ENCODE peak calls at places on chromosomes 3 and 15, in seven cellular contexts. One of them, this sample, is unnamed.
A peak's percentile ranks its signal among the peaks of the same experiment; 100 is the strongest.

GRCh38 chr15:101206173-101206572 is 45.7 kb downstream of the CHSY1 start:
- DNase-seq in A549: no peak
- DNase-seq in ovary: no peak
- DNase-seq in CD4-positive, CD25-positive, alpha-beta regulatory T cell: peak; percentile 30
- DNase-seq in epithelial cell of esophagus: peak; percentile 33
- DNase-seq in fibroblast of lung: peak; percentile 91
- DNase-seq in lower lobe of right lung: no peak
- DNase-seq in this sample: no peak

GRCh38 chr15:70875001-70875782 is 17.0 kb downstream of the THAP10 start:
- DNase-seq in A549: peak; percentile 42
- DNase-seq in ovary: no peak
- DNase-seq in CD4-positive, CD25-positive, alpha-beta regulatory T cell: no peak
- DNase-seq in epithelial cell of esophagus: peak; percentile 29
- DNase-seq in fibroblast of lung: peak; percentile 76
- DNase-seq in lower lobe of right lung: no peak
- DNase-seq in this sample: no peak

GRCh38 chr3:25226747-25227146 is 201.3 kb upstream of the RARB start:
- DNase-seq in A549: no peak
- DNase-seq in ovary: no peak
- DNase-seq in CD4-positive, CD25-positive, alpha-beta regulatory T cell: no peak
- DNase-seq in epithelial cell of esophagus: no peak
- DNase-seq in fibroblast of lung: no peak
- DNase-seq in lower lobe of right lung: no peak
- DNase-seq in this sample: no peak

GRCh38 chr15:41501961-41502786 is 8.5 kb downstream of the ITPKA start:
- DNase-seq in A549: no peak
- DNase-seq in ovary: no peak
- DNase-seq in CD4-positive, CD25-positive, alpha-beta regulatory T cell: peak; percentile 38
- DNase-seq in epithelial cell of esophagus: no peak
- DNase-seq in fibroblast of lung: no peak
- DNase-seq in lower lobe of right lung: peak; percentile 62
- DNase-seq in this sample: no peak

GRCh38 chr3:105865867-105866350 is 2.9 kb downstream of the CBLB start:
- DNase-seq in A549: no peak
- DNase-seq in ovary: no peak
- DNase-seq in CD4-positive, CD25-positive, alpha-beta regulatory T cell: no peak
- DNase-seq in epithelial cell of esophagus: no peak
- DNase-seq in fibroblast of lung: no peak
- DNase-seq in lower lobe of right lung: no peak
- DNase-seq in this sample: no peak

GRCh38 chr15:100355342-100355741 is 13.6 kb upstream of the ADAMTS17 start:
- DNase-seq in A549: no peak
- DNase-seq in ovary: no peak
- DNase-seq in CD4-positive, CD25-positive, alpha-beta regulatory T cell: no peak
- DNase-seq in epithelial cell of esophagus: no peak
- DNase-seq in fibroblast of lung: no peak
- DNase-seq in lower lobe of right lung: no peak
- DNase-seq in this sample: no peak

GRCh38 chr15:53453253-53454105 is 306.0 kb downstream of the WDR72 start:
- DNase-seq in A549: peak; percentile 29
- DNase-seq in ovary: no peak
- DNase-seq in CD4-positive, CD25-positive, alpha-beta regulatory T cell: no peak
- DNase-seq in epithelial cell of esophagus: no peak
- DNase-seq in fibroblast of lung: no peak
- DNase-seq in lower lobe of right lung: no peak
- DNase-seq in this sample: peak; percentile 88

GRCh38 chr3:38585791-38586420 is 63.6 kb downstream of the SCN5A start:
- DNase-seq in A549: no peak
- DNase-seq in ovary: no peak
- DNase-seq in CD4-positive, CD25-positive, alpha-beta regulatory T cell: no peak
- DNase-seq in epithelial cell of esophagus: no peak
- DNase-seq in fibroblast of lung: no peak
- DNase-seq in lower lobe of right lung: peak; percentile 25
- DNase-seq in this sample: no peak

GRCh38 chr3:49872801-49873281 is 3.1 kb upstream of the CAMKV start:
- DNase-seq in A549: no peak
- DNase-seq in ovary: no peak
- DNase-seq in CD4-positive, CD25-positive, alpha-beta regulatory T cell: peak; percentile 1
- DNase-seq in epithelial cell of esophagus: no peak
- DNase-seq in fibroblast of lung: no peak
- DNase-seq in lower lobe of right lung: no peak
- DNase-seq in this sample: no peak

GRCh38 chr3:192339214-192339613 is 388.1 kb downstream of the FGF12 start:
- DNase-seq in A549: no peak
- DNase-seq in ovary: no peak
- DNase-seq in CD4-positive, CD25-positive, alpha-beta regulatory T cell: no peak
- DNase-seq in epithelial cell of esophagus: no peak
- DNase-seq in fibroblast of lung: no peak
- DNase-seq in lower lobe of right lung: no peak
- DNase-seq in this sample: no peak

GRCh38 chr3:43907508-43907858 is 216.7 kb downstream of the ABHD5 start:
- DNase-seq in A549: no peak
- DNase-seq in ovary: no peak
- DNase-seq in CD4-positive, CD25-positive, alpha-beta regulatory T cell: no peak
- DNase-seq in epithelial cell of esophagus: no peak
- DNase-seq in fibroblast of lung: no peak
- DNase-seq in lower lobe of right lung: no peak
- DNase-seq in this sample: no peak

GRCh38 chr3:125406070-125406469 is 30.9 kb upstream of the ZNF148 start:
- DNase-seq in A549: no peak
- DNase-seq in ovary: no peak
- DNase-seq in CD4-positive, CD25-positive, alpha-beta regulatory T cell: no peak
- DNase-seq in epithelial cell of esophagus: no peak
- DNase-seq in fibroblast of lung: no peak
- DNase-seq in lower lobe of right lung: no peak
- DNase-seq in this sample: no peak

GRCh38 chr3:106302451-106303221 is 433.8 kb upstream of the CBLB start:
- DNase-seq in A549: no peak
- DNase-seq in ovary: no peak
- DNase-seq in CD4-positive, CD25-positive, alpha-beta regulatory T cell: peak; percentile 30
- DNase-seq in epithelial cell of esophagus: no peak
- DNase-seq in fibroblast of lung: no peak
- DNase-seq in lower lobe of right lung: no peak
- DNase-seq in this sample: no peak

GRCh38 chr15:70826634-70827033 is 27.3 kb downstream of the LARP6 start:
- DNase-seq in A549: peak; percentile 78
- DNase-seq in ovary: no peak
- DNase-seq in CD4-positive, CD25-positive, alpha-beta regulatory T cell: no peak
- DNase-seq in epithelial cell of esophagus: peak; percentile 93
- DNase-seq in fibroblast of lung: peak; percentile 87
- DNase-seq in lower lobe of right lung: no peak
- DNase-seq in this sample: no peak

GRCh38 chr15:41804920-41805666 is 22.8 kb upstream of the JMJD7 start:
- DNase-seq in A549: no peak
- DNase-seq in ovary: no peak
- DNase-seq in CD4-positive, CD25-positive, alpha-beta regulatory T cell: no peak
- DNase-seq in epithelial cell of esophagus: peak; percentile 61
- DNase-seq in fibroblast of lung: no peak
- DNase-seq in lower lobe of right lung: no peak
- DNase-seq in this sample: no peak

GRCh38 chr3:40970067-40970466 is 229.2 kb upstream of the CTNNB1 start:
- DNase-seq in A549: no peak
- DNase-seq in ovary: no peak
- DNase-seq in CD4-positive, CD25-positive, alpha-beta regulatory T cell: no peak
- DNase-seq in epithelial cell of esophagus: no peak
- DNase-seq in fibroblast of lung: no peak
- DNase-seq in lower lobe of right lung: no peak
- DNase-seq in this sample: no peak

GRCh38 chr3:40969341-40969740 is 230.0 kb upstream of the CTNNB1 start:
- DNase-seq in A549: no peak
- DNase-seq in ovary: no peak
- DNase-seq in CD4-positive, CD25-positive, alpha-beta regulatory T cell: no peak
- DNase-seq in epithelial cell of esophagus: no peak
- DNase-seq in fibroblast of lung: no peak
- DNase-seq in lower lobe of right lung: no peak
- DNase-seq in this sample: no peak

GRCh38 chr3:40973141-40973540 is 226.2 kb upstream of the CTNNB1 start:
- DNase-seq in A549: no peak
- DNase-seq in ovary: no peak
- DNase-seq in CD4-positive, CD25-positive, alpha-beta regulatory T cell: no peak
- DNase-seq in epithelial cell of esophagus: no peak
- DNase-seq in fibroblast of lung: no peak
- DNase-seq in lower lobe of right lung: no peak
- DNase-seq in this sample: no peak

GRCh38 chr3:40972350-40972749 is 227.0 kb upstream of the CTNNB1 start:
- DNase-seq in A549: no peak
- DNase-seq in ovary: no peak
- DNase-seq in CD4-positive, CD25-positive, alpha-beta regulatory T cell: no peak
- DNase-seq in epithelial cell of esophagus: peak; percentile 40
- DNase-seq in fibroblast of lung: no peak
- DNase-seq in lower lobe of right lung: no peak
- DNase-seq in this sample: no peak

GRCh38 chr3:40971191-40972168 is 227.8 kb upstream of the CTNNB1 start:
- DNase-seq in A549: peak; percentile 94
- DNase-seq in ovary: peak; percentile 81
- DNase-seq in CD4-positive, CD25-positive, alpha-beta regulatory T cell: no peak
- DNase-seq in epithelial cell of esophagus: peak; percentile 87
- DNase-seq in fibroblast of lung: peak; percentile 91
- DNase-seq in lower lobe of right lung: peak; percentile 78
- DNase-seq in this sample: peak; percentile 91
- H3K4me3 ChIP-seq in A549: no peak overlapping the region
- H3K4me3 ChIP-seq in ovary: no peak overlapping the region
- H3K4me3 ChIP-seq in CD4-positive, CD25-positive, alpha-beta regulatory T cell: no peak overlapping the region
- H3K4me3 ChIP-seq in epithelial cell of esophagus: no peak overlapping the region
- H3K4me3 ChIP-seq in fibroblast of lung: no peak overlapping the region
- H3K4me3 ChIP-seq in lower lobe of right lung: no peak overlapping the region
- H3K4me3 ChIP-seq in this sample: no peak overlapping the region

GRCh38 chr3:129033619-129034321 is 26.8 kb upstream of the GP9 start:
- DNase-seq in A549: no peak
- DNase-seq in ovary: no peak
- DNase-seq in CD4-positive, CD25-positive, alpha-beta regulatory T cell: no peak
- DNase-seq in epithelial cell of esophagus: no peak
- DNase-seq in fibroblast of lung: no peak
- DNase-seq in lower lobe of right lung: no peak
- DNase-seq in this sample: no peak
- H3K4me3 ChIP-seq in A549: no peak overlapping the region
- H3K4me3 ChIP-seq in ovary: no peak overlapping the region
- H3K4me3 ChIP-seq in CD4-positive, CD25-positive, alpha-beta regulatory T cell: no peak overlapping the region
- H3K4me3 ChIP-seq in epithelial cell of esophagus: no peak overlapping the region
- H3K4me3 ChIP-seq in fibroblast of lung: no peak overlapping the region
- H3K4me3 ChIP-seq in lower lobe of right lung: no peak overlapping the region
- H3K4me3 ChIP-seq in this sample: no peak overlapping the region

GRCh38 chr3:197465197-197465995 is 90.4 kb downstream of the BDH1 start:
- DNase-seq in A549: no peak
- DNase-seq in ovary: no peak
- DNase-seq in CD4-positive, CD25-positive, alpha-beta regulatory T cell: no peak
- DNase-seq in epithelial cell of esophagus: no peak
- DNase-seq in fibroblast of lung: no peak
- DNase-seq in lower lobe of right lung: no peak
- DNase-seq in this sample: no peak

GRCh38 chr3:197468167-197468566 is 87.6 kb downstream of the BDH1 start:
- DNase-seq in A549: no peak
- DNase-seq in ovary: no peak
- DNase-seq in CD4-positive, CD25-positive, alpha-beta regulatory T cell: no peak
- DNase-seq in epithelial cell of esophagus: no peak
- DNase-seq in fibroblast of lung: no peak
- DNase-seq in lower lobe of right lung: no peak
- DNase-seq in this sample: no peak

GRCh38 chr3:197464794-197465193 is 91.0 kb downstream of the BDH1 start:
- DNase-seq in A549: no peak
- DNase-seq in ovary: no peak
- DNase-seq in CD4-positive, CD25-positive, alpha-beta regulatory T cell: no peak
- DNase-seq in epithelial cell of esophagus: no peak
- DNase-seq in fibroblast of lung: no peak
- DNase-seq in lower lobe of right lung: no peak
- DNase-seq in this sample: no peak

GRCh38 chr3:197465996-197466549 is 89.7 kb downstream of the BDH1 start:
- DNase-seq in A549: peak; percentile 36
- DNase-seq in ovary: no peak
- DNase-seq in CD4-positive, CD25-positive, alpha-beta regulatory T cell: no peak
- DNase-seq in epithelial cell of esophagus: peak; percentile 68
- DNase-seq in fibroblast of lung: peak; percentile 19
- DNase-seq in lower lobe of right lung: no peak
- DNase-seq in this sample: no peak

DNA sequence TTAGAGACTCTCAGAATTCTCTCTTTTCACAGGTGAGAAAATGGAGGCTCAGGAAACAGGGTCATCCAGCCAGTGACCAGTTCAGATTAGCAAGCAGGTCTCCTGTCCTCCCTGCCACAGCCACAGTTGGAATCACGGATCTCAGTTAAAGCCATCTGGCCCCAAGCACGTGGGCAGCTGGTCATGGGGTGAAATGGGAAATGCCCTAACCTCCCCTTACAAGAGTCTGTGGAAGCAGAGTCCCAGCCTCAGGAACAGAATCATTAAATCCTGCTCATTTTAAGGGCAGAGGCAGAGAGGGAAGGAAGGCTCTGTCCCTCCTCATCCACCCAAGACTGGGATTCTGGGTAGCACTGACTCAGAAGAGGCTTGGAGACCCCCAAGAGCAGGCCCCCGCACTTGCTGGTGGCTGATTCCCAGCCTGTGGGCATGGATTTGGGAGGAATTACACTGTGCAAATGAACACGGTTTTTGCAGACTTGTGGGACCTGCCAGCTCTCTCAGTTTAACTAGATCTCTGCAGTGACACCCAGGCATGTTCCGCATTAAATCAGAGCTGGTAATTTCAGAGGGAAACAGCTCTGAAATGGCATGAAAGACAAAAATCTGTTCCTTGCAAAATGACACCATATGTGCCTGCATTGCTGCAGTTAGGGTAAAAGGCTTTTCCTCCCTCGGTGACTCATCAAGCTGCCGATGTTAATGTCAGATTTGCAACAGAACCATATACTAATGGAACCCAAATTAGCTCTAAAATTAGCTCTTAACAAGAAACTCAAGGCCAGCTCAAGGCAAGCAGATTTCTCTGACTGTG is 89.0 kb downstream of the BDH1 start:
- DNase-seq in A549: peak; percentile 44
- DNase-seq in ovary: no peak
- DNase-seq in CD4-positive, CD25-positive, alpha-beta regulatory T cell: no peak
- DNase-seq in epithelial cell of esophagus: peak; percentile 59
- DNase-seq in fibroblast of lung: peak; percentile 71
- DNase-seq in lower lobe of right lung: no peak
- DNase-seq in this sample: peak; percentile 18
- H3K4me3 ChIP-seq in A549: no peak overlapping the region
- H3K4me3 ChIP-seq in ovary: no peak overlapping the region
- H3K4me3 ChIP-seq in CD4-positive, CD25-positive, alpha-beta regulatory T cell: no peak overlapping the region
- H3K4me3 ChIP-seq in epithelial cell of esophagus: no peak overlapping the region
- H3K4me3 ChIP-seq in fibroblast of lung: no peak overlapping the region
- H3K4me3 ChIP-seq in lower lobe of right lung: no peak overlapping the region
- H3K4me3 ChIP-seq in this sample: no peak overlapping the region

DNA sequence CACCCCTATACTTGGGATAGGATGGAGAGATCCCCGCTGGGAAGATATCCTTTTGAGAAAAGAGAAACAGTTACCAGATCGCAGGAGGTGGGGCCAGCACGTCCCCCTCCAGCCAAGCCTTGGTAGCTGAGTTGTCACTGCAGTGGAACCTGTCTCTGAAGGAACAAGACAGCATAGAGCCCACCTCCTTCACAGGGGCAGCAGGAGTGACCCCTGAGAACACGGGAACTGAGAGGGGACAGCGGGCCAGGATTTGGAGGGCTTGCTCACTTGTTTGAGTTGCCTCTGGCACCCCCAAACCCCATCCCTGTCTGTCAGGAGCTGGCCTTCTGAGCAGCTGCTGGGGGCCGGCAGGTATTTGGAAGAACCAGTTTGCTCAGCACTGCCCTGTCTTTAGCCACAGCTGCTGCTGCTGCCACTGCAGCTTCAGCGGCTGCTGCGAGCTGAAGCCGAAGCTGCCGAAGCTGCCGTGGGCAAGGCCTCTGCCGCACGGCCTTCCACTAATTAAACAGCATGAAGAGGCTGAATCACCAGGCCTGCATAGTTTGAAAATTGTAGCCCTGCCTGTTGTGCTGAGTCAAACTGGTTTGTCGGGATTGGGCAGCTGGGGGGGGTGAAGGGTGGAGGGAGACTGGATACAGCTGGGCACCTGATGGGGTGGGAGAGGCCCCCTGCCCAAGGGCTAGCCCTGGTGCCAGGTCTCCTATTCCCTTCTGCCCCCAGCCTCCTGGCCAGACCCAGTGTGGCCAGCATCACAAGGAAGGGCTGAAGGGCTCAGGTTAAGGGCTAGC is 4.0 kb downstream of the EPHB3 start:
- DNase-seq in A549: no peak
- DNase-seq in ovary: peak; percentile 69
- DNase-seq in CD4-positive, CD25-positive, alpha-beta regulatory T cell: no peak
- DNase-seq in epithelial cell of esophagus: peak; percentile 97
- DNase-seq in fibroblast of lung: peak; percentile 84
- DNase-seq in lower lobe of right lung: peak; percentile 87
- DNase-seq in this sample: peak; percentile 71
- H3K4me3 ChIP-seq in A549: no peak overlapping the region
- H3K4me3 ChIP-seq in ovary: no peak overlapping the region
- H3K4me3 ChIP-seq in CD4-positive, CD25-positive, alpha-beta regulatory T cell: no peak overlapping the region
- H3K4me3 ChIP-seq in epithelial cell of esophagus: peak overlapping the region; percentile 45
- H3K4me3 ChIP-seq in fibroblast of lung: no peak overlapping the region
- H3K4me3 ChIP-seq in lower lobe of right lung: peak overlapping the region; percentile 14
- H3K4me3 ChIP-seq in this sample: no peak overlapping the region

This sample was measured in small intestine.